ENCODE peak calls at places on chromosomes 6 and 20, in ten cellular contexts. M, X, V, K, B, E, W, Y, U and R are unnamed samples.

GRCh38 chr6:142726616-142727015 is 218.4 kb downstream of the HIVEP2 start:
- DNase-seq in W (no peak), B (no peak), M (no peak), V (no peak), U (peak), X (peak), Y (no peak), K (peak), E (no peak), R (no peak)

GRCh38 chr20:50691585-50692552 is 527 bp upstream of the RIPOR3 start:
- DNase-seq in Y (no peak), V (no peak), B (no peak), E (peak), U (peak), W (no peak), K (peak), X (no peak), M (no peak), R (peak)

GRCh38 chr6:52696418-52696817 is 25.5 kb downstream of the TMEM14A start:
- DNase-seq in B (no peak), M (no peak), K (no peak), X (no peak), E (no peak), U (no peak), W (no peak), Y (no peak), V (no peak), R (no peak)

GRCh38 chr6:20061952-20062351 is 150.3 kb downstream of the MBOAT1 start:
- DNase-seq in M (no peak), U (no peak), K (no peak), W (no peak), Y (no peak), B (no peak), X (no peak), E (no peak), V (no peak), R (no peak)

GRCh38 chr6:46964716-46965519 is 43.2 kb upstream of the ADGRF5 start:
- DNase-seq in W (no peak), K (peak), Y (no peak), X (no peak), B (no peak), E (no peak), M (no peak), U (no peak), V (no peak), R (no peak)

GRCh38 chr6:20403766-20404640 is 2.3 kb downstream of the E2F3 start:
- DNase-seq in M (peak), Y (no peak), B (no peak), E (no peak), X (peak), V (no peak), W (no peak), U (peak), K (peak), R (peak)

GRCh38 chr6:144321839-144322591 is 36.9 kb downstream of the UTRN start:
- DNase-seq in K (peak), V (no peak), W (no peak), M (no peak), X (peak), B (no peak), E (no peak), U (no peak), Y (no peak), R (peak)

GRCh38 chr6:108621117-108621516 is 60.4 kb downstream of the FOXO3 start:
- DNase-seq in Y (no peak), K (peak), E (no peak), X (peak), B (peak), U (peak), M (peak), V (peak), W (no peak), R (peak)

GRCh38 chr6:169087436-169088046 is 166.1 kb downstream of the THBS2 start:
- DNase-seq in V (no peak), E (no peak), Y (no peak), X (no peak), B (no peak), K (no peak), M (no peak), U (no peak), W (no peak), R (no peak)

GRCh38 chr6:38570750-38571149 is 69.0 kb downstream of the BTBD9 start:
- DNase-seq in U (peak), Y (no peak), M (no peak), B (no peak), W (no peak), V (no peak), E (no peak), X (peak), K (no peak), R (peak)

GRCh38 chr6:1524040-1524480 is 85.7 kb upstream of the FOXC1 start:
- DNase-seq in B (peak), K (peak), Y (no peak), E (peak), M (peak), U (peak), X (no peak), W (peak), V (peak), R (peak)

GRCh38 chr20:11917663-11918062 is at the start of gene BTBD3:
- DNase-seq in U (peak), X (peak), E (no peak), B (no peak), K (peak), Y (peak), W (peak), M (peak), V (peak), R (peak)

GRCh38 chr6:88544986-88545612 is 379.0 kb upstream of the CNR1 start:
- DNase-seq in U (no peak), K (no peak), M (no peak), E (no peak), W (no peak), V (no peak), Y (no peak), B (no peak), X (no peak), R (no peak)

GRCh38 chr6:40573221-40573620 is 13.9 kb downstream of the LRFN2 start:
- DNase-seq in K (no peak), W (no peak), B (no peak), U (no peak), M (no peak), X (no peak), E (no peak), Y (no peak), V (no peak), R (no peak)

GRCh38 chr20:62778058-62778457 is 18.2 kb upstream of the MRGBP start:
- DNase-seq in X (no peak), W (no peak), B (no peak), V (no peak), M (no peak), E (no peak), U (no peak), Y (no peak), K (no peak), R (no peak)

GRCh38 chr6:160662842-160663241 is 1.2 kb downstream of the LPA start:
- DNase-seq in Y (no peak), U (no peak), X (no peak), M (no peak), B (no peak), W (no peak), K (no peak), E (no peak), V (no peak), R (no peak)

GRCh38 chr20:13554706-13555105 is 84.0 kb downstream of the TASP1 start:
- DNase-seq in W (no peak), E (no peak), U (peak), K (peak), B (peak), Y (no peak), M (no peak), V (no peak), X (peak), R (peak)

DNA sequence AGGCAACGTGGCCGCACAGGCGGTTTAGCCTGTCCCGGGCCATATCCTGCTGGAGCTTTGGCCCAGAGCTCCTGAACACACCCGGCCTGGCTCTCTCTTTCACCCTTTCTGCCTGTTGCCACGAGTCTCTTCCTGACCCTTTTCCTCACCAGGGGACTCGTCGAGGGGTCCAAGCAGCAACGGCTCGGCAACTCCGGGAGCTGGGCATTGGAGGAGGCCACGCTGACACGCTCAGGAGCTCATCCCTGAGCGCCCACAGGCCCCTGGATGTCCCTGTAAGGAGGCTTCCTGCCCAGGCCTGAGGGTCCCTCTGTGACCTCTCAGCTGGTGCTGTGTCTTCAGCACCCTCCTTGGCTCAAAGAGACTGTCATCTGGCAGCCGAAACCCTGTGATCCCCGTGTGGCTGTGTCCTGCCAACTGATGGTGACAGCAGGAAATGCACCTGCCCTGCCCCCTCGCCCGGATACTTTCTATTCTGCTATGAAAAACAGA is 103.8 kb downstream of the RNASET2 start:
- DNase-seq in B (no peak), U (no peak), K (no peak), Y (no peak), E (no peak), M (no peak), V (no peak), X (no peak), W (no peak), R (no peak)
- TF ChIP-seq CTCF in B (no peak), U (no peak), K (no peak), Y (no peak), E (no peak), M (no peak), V (no peak), X (no peak), W (no peak), R (no peak)

DNA sequence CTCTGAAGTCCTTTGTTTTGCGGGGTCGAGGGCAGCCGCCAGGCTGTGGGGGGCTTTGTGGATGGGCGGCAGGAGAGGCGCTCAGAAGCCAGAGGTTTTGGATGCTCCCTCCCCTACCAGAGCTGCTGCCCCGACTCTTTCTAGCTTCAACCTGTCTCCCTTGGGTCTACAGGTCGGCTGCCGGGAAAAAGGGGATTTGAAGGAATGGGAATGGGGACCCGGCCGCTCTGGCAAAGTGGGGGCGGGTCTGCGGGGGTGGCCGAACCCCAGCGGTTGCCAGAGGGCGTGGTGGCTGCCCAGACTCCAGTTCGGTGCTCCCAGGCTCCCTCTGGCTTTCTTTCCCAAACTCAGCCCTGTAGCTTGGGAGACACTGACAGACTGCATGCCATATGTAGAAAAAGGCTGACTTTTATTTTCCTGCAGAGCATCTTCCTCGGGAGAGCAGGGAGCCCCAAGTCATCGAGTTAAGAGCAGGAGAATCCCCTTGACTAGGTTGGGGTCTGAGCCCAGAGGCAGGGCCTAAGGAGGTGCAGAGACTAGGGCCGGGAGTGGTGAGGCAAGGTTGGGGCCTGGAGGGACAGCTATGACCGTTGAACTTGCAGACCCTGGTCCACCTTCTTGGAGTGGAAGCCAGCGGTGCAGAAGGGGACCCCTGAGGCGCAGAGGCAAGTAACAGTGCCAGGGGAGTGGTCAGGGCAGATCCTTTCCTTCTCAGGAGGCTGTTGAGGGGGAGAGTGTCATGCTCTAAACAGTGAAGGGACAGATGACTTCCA is 1.4 kb upstream of the PPP1R18 start:
- DNase-seq in U (peak), Y (no peak), B (no peak), X (peak), V (peak), E (no peak), M (no peak), W (no peak), K (no peak), R (peak)
- TF ChIP-seq CTCF in U (peak), Y (peak), B (peak), X (peak), V (no peak), E (no peak), M (no peak), W (no peak), K (peak), R (peak)

DNA sequence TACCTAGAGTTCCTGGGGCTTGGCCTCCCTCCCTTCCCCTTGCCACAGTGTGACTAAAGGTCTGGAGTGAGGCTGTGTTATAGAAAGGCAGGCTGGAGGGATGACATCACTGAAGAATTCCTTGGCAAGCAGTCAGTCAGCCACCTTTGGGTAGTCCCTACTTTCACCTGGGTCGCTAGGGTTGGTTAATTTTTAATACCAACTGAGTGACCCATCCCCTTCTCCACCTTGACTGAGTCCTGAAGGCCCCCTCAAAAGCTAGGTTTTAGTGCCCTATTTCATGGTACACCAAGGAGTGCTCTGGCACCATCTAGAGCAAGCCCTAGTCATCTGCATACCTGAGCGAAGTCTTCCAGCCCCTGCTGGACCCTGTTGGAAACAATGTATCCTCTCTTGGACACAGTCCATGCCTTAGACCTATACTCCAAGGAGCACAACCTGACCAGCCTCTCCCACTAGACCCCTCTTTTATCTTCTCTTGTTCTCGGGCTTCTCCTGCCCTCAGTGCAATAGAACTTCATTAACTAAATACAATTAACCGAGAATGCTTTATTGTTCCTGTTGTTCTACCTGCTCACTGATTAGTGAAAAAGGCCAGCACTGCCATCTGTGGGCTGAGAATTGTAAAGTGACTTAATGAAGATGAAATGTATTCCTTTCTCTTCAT is 44.6 kb downstream of the RIN2 start:
- DNase-seq in K (no peak), B (peak), E (no peak), Y (no peak), M (no peak), X (no peak), W (no peak), U (peak), V (no peak), R (no peak)
- TF ChIP-seq CTCF in K (peak), B (peak), E (no peak), Y (no peak), M (peak), X (peak), W (no peak), U (peak), V (peak), R (no peak)

DNA sequence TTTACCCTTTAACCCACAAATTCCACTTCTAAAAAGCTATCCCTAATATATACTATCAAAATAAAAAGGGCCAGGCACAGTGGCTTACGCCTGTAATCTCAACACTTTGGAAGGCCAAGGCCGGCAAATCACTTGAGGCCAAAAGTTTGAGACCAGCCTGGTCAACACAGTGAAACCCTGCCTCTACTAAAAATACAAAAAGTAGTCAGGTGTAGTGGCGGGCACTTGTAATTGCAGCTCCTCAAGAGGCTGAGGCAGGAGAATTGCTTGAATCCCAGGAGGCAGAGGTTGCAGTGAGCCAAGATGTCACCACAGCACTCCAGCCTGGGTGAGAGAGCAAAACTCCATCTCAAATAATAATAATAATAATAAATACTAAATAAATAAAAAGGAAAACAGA is 82.5 kb downstream of the TRIM27 start:
- DNase-seq in X (no peak), K (no peak), V (no peak), M (no peak), B (no peak), W (no peak), E (no peak), Y (no peak), U (no peak), R (no peak)
- TF ChIP-seq CTCF in X (no peak), K (peak), V (no peak), M (no peak), B (no peak), W (no peak), E (no peak), Y (no peak), U (peak), R (no peak)

GRCh38 chr20:3887870-3888614 is 1.1 kb upstream of the PANK2 start:
- DNase-seq in Y (no peak), M (peak), K (peak), V (no peak), X (peak), E (no peak), W (no peak), B (no peak), U (no peak), R (peak)

GRCh38 chr20:3889489-3890409 is 562 bp downstream of the PANK2 start:
- DNase-seq in Y (no peak), W (peak), K (no peak), V (peak), X (no peak), E (peak), B (no peak), U (no peak), M (peak), R (no peak)

GRCh38 chr20:3890410-3890751 is 1.2 kb downstream of the PANK2 start:
- DNase-seq in B (no peak), X (no peak), V (no peak), U (peak), E (no peak), M (no peak), K (no peak), W (no peak), Y (peak), R (no peak)

GRCh38 chr20:3890999-3891929 is 2.1 kb downstream of the PANK2 start:
- DNase-seq in V (no peak), W (no peak), X (no peak), K (no peak), Y (no peak), M (no peak), B (no peak), E (no peak), U (peak), R (no peak)

GRCh38 chr20:3888622-3889488 is at the start of gene PANK2:
- DNase-seq in M (peak), U (peak), Y (peak), E (peak), X (peak), V (peak), B (peak), K (peak), W (peak), R (peak)
- TF ChIP-seq CTCF in M (peak), U (peak), Y (no peak), E (peak), X (peak), V (peak), B (peak), K (peak), W (peak), R (peak)

GRCh38 chr20:38657390-38657789 is 55.8 kb downstream of the ARHGAP40 start:
- DNase-seq in X (no peak), K (no peak), U (no peak), M (no peak), Y (no peak), E (no peak), W (no peak), B (no peak), V (no peak), R (no peak)

GRCh38 chr20:38663660-38664059 is 60.6 kb upstream of the SLC32A1 start:
- DNase-seq in X (no peak), M (no peak), Y (no peak), U (no peak), K (no peak), B (no peak), V (no peak), E (no peak), W (no peak), R (no peak)

GRCh38 chr20:38659613-38659880 is 57.9 kb downstream of the ARHGAP40 start:
- DNase-seq in M (no peak), U (no peak), B (no peak), V (no peak), E (no peak), W (no peak), X (no peak), Y (no peak), K (no peak), R (no peak)

GRCh38 chr20:38660429-38660828 is 58.8 kb downstream of the ARHGAP40 start:
- DNase-seq in W (no peak), M (no peak), E (no peak), V (no peak), K (no peak), X (no peak), Y (no peak), U (no peak), B (no peak), R (no peak)

GRCh38 chr20:38658879-38659612 is 57.4 kb downstream of the ARHGAP40 start:
- DNase-seq in M (no peak), W (no peak), X (no peak), U (peak), Y (no peak), K (no peak), B (no peak), V (no peak), E (peak), R (no peak)
- TF ChIP-seq CTCF in M (peak), W (peak), X (peak), U (peak), Y (peak), K (peak), B (peak), V (peak), E (peak), R (peak)

DNA sequence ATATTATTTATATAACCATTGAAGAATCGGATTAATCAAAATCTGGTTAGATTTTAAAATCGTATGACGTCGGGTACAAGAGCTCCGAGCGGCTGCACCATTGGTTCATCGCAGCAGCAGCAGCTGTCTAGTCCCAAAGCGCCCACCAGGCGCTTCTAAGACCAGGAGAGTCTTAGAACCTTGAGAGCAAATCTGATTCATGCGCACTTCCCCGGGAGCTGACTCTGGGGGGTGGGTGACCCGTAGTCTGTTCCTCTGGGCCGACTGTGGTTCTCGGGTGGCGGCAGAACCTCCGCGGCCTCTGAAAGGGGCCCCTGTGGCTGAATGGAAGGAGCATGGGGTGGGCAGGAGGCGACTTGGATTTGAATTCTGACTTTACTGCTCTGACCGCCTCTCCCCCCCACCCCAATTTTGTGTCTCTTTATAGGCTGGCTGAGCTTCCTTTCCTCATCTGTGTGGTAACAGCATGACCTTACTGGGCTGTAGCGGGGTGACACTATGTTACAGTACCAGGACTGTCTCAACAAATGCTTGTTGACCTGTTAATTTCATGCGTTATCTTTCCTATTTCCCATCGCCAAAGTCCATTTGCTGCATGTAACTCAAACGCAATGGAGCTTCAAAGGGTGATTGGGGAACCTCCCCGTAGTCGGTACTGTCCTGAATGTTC is 119.7 kb downstream of the RTN4IP1 start:
- DNase-seq in V (no peak), K (peak), B (no peak), X (no peak), Y (no peak), W (no peak), E (peak), U (no peak), M (no peak), R (no peak)
- TF ChIP-seq CTCF in V (no peak), K (peak), B (peak), X (no peak), Y (no peak), W (no peak), E (peak), U (no peak), M (no peak), R (no peak)

GRCh38 chr6:158629376-158630221 is 14.9 kb downstream of the DYNLT1 start:
- DNase-seq in V (peak), B (no peak), W (no peak), M (no peak), Y (no peak), U (no peak), K (no peak), E (peak), X (no peak), R (peak)
- TF ChIP-seq CTCF in V (peak), B (peak), W (no peak), M (no peak), Y (no peak), U (no peak), K (peak), E (peak), X (peak), R (peak)